ENCODE peak calls at places on chromosome 14, in eight cellular contexts. One of them, this sample, is unnamed.
A peak's percentile ranks its signal among the peaks of the same experiment; 100 is the strongest.

GRCh38 chr14:32694795-32695449 is 243.8 kb upstream of the NPAS3 start:
- DNase-seq in mammary epithelial cell: no peak
- DNase-seq in PC-3: no peak
- DNase-seq in SK-N-SH: no peak
- DNase-seq in hepatocyte: no peak
- DNase-seq in H1: no peak
- DNase-seq in mesenchymal stem cell: no peak
- DNase-seq in PC-9: no peak
- DNase-seq in this sample: no peak

GRCh38 chr14:66003082-66003740 is 483.0 kb upstream of the CCDC196 start:
- DNase-seq in PC-9: no peak
- DNase-seq in H1: no peak
- DNase-seq in SK-N-SH: no peak
- DNase-seq in mesenchymal stem cell: no peak
- DNase-seq in mammary epithelial cell: peak; percentile 67
- DNase-seq in hepatocyte: no peak
- DNase-seq in PC-3: peak; percentile 68
- DNase-seq in this sample: no peak

GRCh38 chr14:41868396-41868795 is 261.7 kb downstream of the LRFN5 start:
- DNase-seq in SK-N-SH: no peak
- DNase-seq in hepatocyte: no peak
- DNase-seq in mesenchymal stem cell: no peak
- DNase-seq in H1: no peak
- DNase-seq in PC-9: no peak
- DNase-seq in mammary epithelial cell: no peak
- DNase-seq in PC-3: no peak
- DNase-seq in this sample: peak; percentile 12

GRCh38 chr14:99327458-99328250 is 55.7 kb upstream of the BCL11B start:
- DNase-seq in PC-9: no peak
- DNase-seq in SK-N-SH: peak; percentile 6
- DNase-seq in PC-3: no peak
- DNase-seq in mesenchymal stem cell: no peak
- DNase-seq in H1: peak; percentile 43
- DNase-seq in hepatocyte: no peak
- DNase-seq in mammary epithelial cell: peak; percentile 54
- DNase-seq in this sample: no peak

GRCh38 chr14:91244501-91244901 is at the start of gene GPR68:
- DNase-seq in H1: peak; percentile 56
- DNase-seq in PC-9: no peak
- DNase-seq in mammary epithelial cell: no peak
- DNase-seq in mesenchymal stem cell: peak; percentile 56
- DNase-seq in hepatocyte: peak; percentile 51
- DNase-seq in PC-3: no peak
- DNase-seq in SK-N-SH: peak; percentile 79
- DNase-seq in this sample: peak; percentile 69

GRCh38 chr14:90788031-90788430 is 28.2 kb downstream of the TTC7B start:
- DNase-seq in H1: no peak
- DNase-seq in hepatocyte: no peak
- DNase-seq in PC-3: no peak
- DNase-seq in mammary epithelial cell: no peak
- DNase-seq in PC-9: no peak
- DNase-seq in mesenchymal stem cell: no peak
- DNase-seq in SK-N-SH: no peak
- DNase-seq in this sample: no peak

GRCh38 chr14:105528197-105528858 is 1.9 kb downstream of the TMEM121 start:
- DNase-seq in mesenchymal stem cell: peak; percentile 47
- DNase-seq in hepatocyte: peak; percentile 75
- DNase-seq in SK-N-SH: peak; percentile 97
- DNase-seq in mammary epithelial cell: peak; percentile 51
- DNase-seq in PC-9: no peak
- DNase-seq in PC-3: peak; percentile 79
- DNase-seq in H1: peak; percentile 83
- DNase-seq in this sample: peak; percentile 29

GRCh38 chr14:65403231-65403630 is 9.3 kb upstream of the FUT8 start:
- DNase-seq in mammary epithelial cell: peak; percentile 50
- DNase-seq in mesenchymal stem cell: peak; percentile 12
- DNase-seq in PC-9: peak; percentile 55
- DNase-seq in hepatocyte: no peak
- DNase-seq in SK-N-SH: no peak
- DNase-seq in PC-3: peak; percentile 48
- DNase-seq in H1: no peak
- DNase-seq in this sample: peak; percentile 28

GRCh38 chr14:21049263-21049662 is 7.1 kb downstream of the RNASE7 start:
- DNase-seq in hepatocyte: no peak
- DNase-seq in SK-N-SH: no peak
- DNase-seq in mesenchymal stem cell: no peak
- DNase-seq in mammary epithelial cell: peak; percentile 64
- DNase-seq in PC-9: no peak
- DNase-seq in H1: no peak
- DNase-seq in PC-3: no peak
- DNase-seq in this sample: peak; percentile 73

GRCh38 chr14:71438684-71439083 is 493.5 kb upstream of the RGS6 start:
- DNase-seq in mesenchymal stem cell: no peak
- DNase-seq in PC-9: no peak
- DNase-seq in mammary epithelial cell: peak; percentile 19
- DNase-seq in PC-3: peak; percentile 9
- DNase-seq in H1: no peak
- DNase-seq in hepatocyte: no peak
- DNase-seq in SK-N-SH: no peak
- DNase-seq in this sample: peak; percentile 74
- H3K4me3 ChIP-seq in mesenchymal stem cell: peak overlapping the region; percentile 60
- H3K4me3 ChIP-seq in PC-9: no peak overlapping the region
- H3K4me3 ChIP-seq in mammary epithelial cell: no peak overlapping the region
- H3K4me3 ChIP-seq in PC-3: no peak overlapping the region
- H3K4me3 ChIP-seq in H1: no peak overlapping the region
- H3K4me3 ChIP-seq in hepatocyte: no peak overlapping the region
- H3K4me3 ChIP-seq in SK-N-SH: peak overlapping the region; percentile 5
- H3K4me3 ChIP-seq in this sample: no peak overlapping the region

GRCh38 chr14:77076118-77076631 is 21.9 kb upstream of the CIPC start:
- DNase-seq in PC-3: no peak
- DNase-seq in H1: no peak
- DNase-seq in PC-9: no peak
- DNase-seq in hepatocyte: peak; percentile 67
- DNase-seq in mammary epithelial cell: no peak
- DNase-seq in mesenchymal stem cell: peak; percentile 89
- DNase-seq in SK-N-SH: no peak
- DNase-seq in this sample: no peak
- H2AFZ ChIP-seq in PC-3: peak overlapping the region; percentile 33
- H2AFZ ChIP-seq in H1: peak overlapping the region; percentile 45
- H2AFZ ChIP-seq in PC-9: no peak overlapping the region
- H2AFZ ChIP-seq in hepatocyte: peak overlapping the region; percentile 37
- H2AFZ ChIP-seq in mammary epithelial cell: no peak overlapping the region
- H2AFZ ChIP-seq in mesenchymal stem cell: no peak overlapping the region
- H2AFZ ChIP-seq in SK-N-SH: no peak overlapping the region
- H2AFZ ChIP-seq in this sample: no peak overlapping the region

GRCh38 chr14:102516531-102517411 is 7.2 kb upstream of the ANKRD9 start:
- DNase-seq in H1: peak; percentile 95
- DNase-seq in mammary epithelial cell: peak; percentile 35
- DNase-seq in hepatocyte: peak; percentile 71
- DNase-seq in SK-N-SH: peak; percentile 97
- DNase-seq in PC-9: peak; percentile 55
- DNase-seq in mesenchymal stem cell: peak; percentile 53
- DNase-seq in PC-3: peak; percentile 50
- DNase-seq in this sample: no peak
- H3K4me3 ChIP-seq in H1: peak overlapping the region; percentile 66
- H3K4me3 ChIP-seq in mammary epithelial cell: peak overlapping the region; percentile 73
- H3K4me3 ChIP-seq in hepatocyte: peak overlapping the region; percentile 98
- H3K4me3 ChIP-seq in SK-N-SH: peak overlapping the region; percentile 66
- H3K4me3 ChIP-seq in PC-9: peak overlapping the region; percentile 73
- H3K4me3 ChIP-seq in mesenchymal stem cell: peak overlapping the region; percentile 78
- H3K4me3 ChIP-seq in PC-3: peak overlapping the region; percentile 76
- H3K4me3 ChIP-seq in this sample: peak overlapping the region; percentile 59

GRCh38 chr14:75094896-75095295 is 25.5 kb downstream of the ZC2HC1C start:
- DNase-seq in mammary epithelial cell: no peak
- DNase-seq in H1: no peak
- DNase-seq in PC-9: no peak
- DNase-seq in hepatocyte: no peak
- DNase-seq in PC-3: no peak
- DNase-seq in mesenchymal stem cell: no peak
- DNase-seq in SK-N-SH: no peak
- DNase-seq in this sample: no peak

GRCh38 chr14:75098209-75098608 is 28.6 kb downstream of the NEK9 start:
- DNase-seq in PC-9: no peak
- DNase-seq in mammary epithelial cell: no peak
- DNase-seq in SK-N-SH: no peak
- DNase-seq in mesenchymal stem cell: no peak
- DNase-seq in PC-3: no peak
- DNase-seq in hepatocyte: peak; percentile 15
- DNase-seq in H1: no peak
- DNase-seq in this sample: no peak

GRCh38 chr14:75095690-75096089 is 26.2 kb downstream of the ZC2HC1C start:
- DNase-seq in PC-3: no peak
- DNase-seq in SK-N-SH: no peak
- DNase-seq in mammary epithelial cell: no peak
- DNase-seq in mesenchymal stem cell: no peak
- DNase-seq in hepatocyte: no peak
- DNase-seq in H1: no peak
- DNase-seq in PC-9: no peak
- DNase-seq in this sample: no peak

GRCh38 chr14:75098682-75099081 is 28.2 kb downstream of the NEK9 start:
- DNase-seq in hepatocyte: no peak
- DNase-seq in PC-9: no peak
- DNase-seq in PC-3: no peak
- DNase-seq in mesenchymal stem cell: no peak
- DNase-seq in H1: no peak
- DNase-seq in mammary epithelial cell: no peak
- DNase-seq in SK-N-SH: no peak
- DNase-seq in this sample: no peak

DNA sequence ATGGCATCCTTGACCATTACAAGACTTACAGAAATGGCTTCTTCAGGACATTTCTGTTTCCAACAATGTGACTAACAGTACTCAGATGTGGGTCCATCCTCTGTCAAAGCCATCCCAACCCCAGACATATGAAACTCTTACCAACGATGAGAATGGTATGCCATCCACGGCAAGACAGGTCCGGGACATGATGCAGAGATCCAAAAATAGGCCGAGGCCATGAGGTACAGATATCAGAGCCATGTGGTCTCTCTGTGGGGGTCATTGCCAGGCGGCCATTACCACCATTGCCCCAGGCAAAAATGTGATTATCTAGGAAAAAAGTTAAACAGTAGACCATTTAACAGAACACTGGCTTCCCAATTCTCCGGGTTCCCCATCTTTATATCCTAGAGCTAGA is 27.5 kb downstream of the ZC2HC1C start:
- DNase-seq in hepatocyte: no peak
- DNase-seq in H1: no peak
- DNase-seq in PC-3: no peak
- DNase-seq in mammary epithelial cell: no peak
- DNase-seq in PC-9: no peak
- DNase-seq in mesenchymal stem cell: no peak
- DNase-seq in SK-N-SH: peak; percentile 32
- DNase-seq in this sample: no peak
- H2AFZ ChIP-seq in hepatocyte: no peak overlapping the region
- H2AFZ ChIP-seq in H1: no peak overlapping the region
- H2AFZ ChIP-seq in PC-3: no peak overlapping the region
- H2AFZ ChIP-seq in mammary epithelial cell: no peak overlapping the region
- H2AFZ ChIP-seq in PC-9: no peak overlapping the region
- H2AFZ ChIP-seq in mesenchymal stem cell: no peak overlapping the region
- H2AFZ ChIP-seq in SK-N-SH: no peak overlapping the region
- H2AFZ ChIP-seq in this sample: no peak overlapping the region